ENCODE peak calls at places on chromosomes 3 and 15, in ten cellular contexts. V is substantia nigra, Z is MCF 10A, J is fibroblast of the aortic adventitia, M is activated B cell treated with CpG ODN at 0.5 μM for 24 hours, X is WTC11, T is NCI-H1105, O is stomach, K is lower lobe of right lung, E is upper lobe of right lung. R is an unnamed sample.

GRCh38 chr15:72474466-72474911 is 359 bp downstream of the ARIH1 start:
- DNase-seq in V (peak), Z (no peak), J (no peak), M (no peak), X (peak), T (no peak), O (no peak), K (no peak), E (no peak), R (no peak)

GRCh38 chr3:187737401-187738088 is 7.7 kb downstream of the BCL6 start:
- DNase-seq in V (no peak), Z (peak), J (peak), M (peak), X (peak), T (peak), O (peak), K (peak), E (peak), R (peak)

GRCh38 chr15:52784799-52785671 is 5.1 kb downstream of the ONECUT1 start:
- DNase-seq in V (no peak), Z (no peak), J (no peak), M (no peak), X (no peak), T (no peak), O (no peak), K (peak), E (no peak), R (no peak)

GRCh38 chr3:141828487-141829284 is 47.8 kb upstream of the ATP1B3 start:
- DNase-seq in V (no peak), Z (peak), J (peak), M (no peak), X (no peak), T (peak), O (peak), K (peak), E (no peak), R (no peak)

GRCh38 chr3:156620901-156621300 is 53.5 kb upstream of the TIPARP start:
- DNase-seq in V (no peak), Z (no peak), J (no peak), M (no peak), X (no peak), T (peak), O (no peak), K (no peak), E (no peak), R (no peak)

GRCh38 chr3:79187441-79187840 is 580.4 kb downstream of the ROBO1 start:
- DNase-seq in V (no peak), Z (no peak), J (no peak), M (no peak), X (no peak), T (no peak), O (no peak), K (no peak), E (no peak), R (no peak)

GRCh38 chr15:50315814-50316630 is 39.0 kb downstream of the GABPB1 start:
- DNase-seq in V (no peak), Z (peak), J (peak), M (no peak), X (no peak), T (no peak), O (no peak), K (no peak), E (no peak), R (peak)

GRCh38 chr3:34351857-34352545 is 553.6 kb downstream of the PDCD6IP start:
- DNase-seq in V (no peak), Z (no peak), J (no peak), M (no peak), X (no peak), T (no peak), O (no peak), K (no peak), E (no peak), R (no peak)

GRCh38 chr3:157282261-157283191 is 122.6 kb upstream of the CCNL1 start:
- DNase-seq in V (no peak), Z (peak), J (peak), M (no peak), X (no peak), T (no peak), O (no peak), K (no peak), E (no peak), R (no peak)

GRCh38 chr15:32715276-32715675 is 2.5 kb upstream of the GREM1 start:
- DNase-seq in V (no peak), Z (no peak), J (no peak), M (no peak), X (no peak), T (no peak), O (no peak), K (no peak), E (no peak), R (no peak)